ENCODE peak calls at places on chromosomes 4 and X, in ten cellular contexts. R, O, I, X, P, N, Q, K, E and A are unnamed samples. For H3K36me3, the result is how much of the 10 kb centered on the place peaks cover.

GRCh38 chrX:100720301-100720700 is 11.6 kb downstream of the SYTL4 start:
- DNase-seq in R (no peak), O (no peak), I (no peak), X (no peak), P (no peak), N (no peak), Q (no peak), K (no peak), E (no peak), A (peak)

GRCh38 chr4:8914461-8915171 is 43.0 kb upstream of the HMX1 start:
- DNase-seq in R (no peak), O (no peak), I (no peak), X (no peak), P (peak), N (no peak), Q (no peak), K (no peak), E (no peak), A (no peak)

GRCh38 chr4:8385611-8386010 is 54.9 kb downstream of the ACOX3 start:
- DNase-seq in R (no peak), O (peak), I (no peak), X (no peak), P (no peak), N (no peak), Q (no peak), K (no peak), E (no peak), A (no peak)

GRCh38 chr4:24042094-24042493 is 152.2 kb upstream of the PPARGC1A start:
- DNase-seq in R (no peak), O (no peak), I (no peak), X (no peak), P (no peak), N (no peak), Q (no peak), K (no peak), E (no peak), A (peak)

GRCh38 chr4:87843936-87844335 is 11.2 kb downstream of the MEPE start:
- DNase-seq in R (no peak), O (no peak), I (no peak), X (peak), P (peak), N (no peak), Q (no peak), K (no peak), E (peak), A (peak)

GRCh38 chr4:145218251-145218650 is 37.9 kb upstream of the OTUD4 start:
- DNase-seq in R (no peak), O (no peak), I (no peak), X (no peak), P (no peak), N (no peak), Q (no peak), K (no peak), E (no peak), A (no peak)

GRCh38 chr4:78129383-78130108 is 72.4 kb downstream of the FRAS1 start:
- DNase-seq in R (no peak), O (no peak), I (no peak), X (no peak), P (no peak), N (no peak), Q (no peak), K (no peak), E (no peak), A (no peak)

GRCh38 chr4:126954537-126955291 is 678.0 kb upstream of the INTU start:
- DNase-seq in R (no peak), O (no peak), I (no peak), X (no peak), P (no peak), N (no peak), Q (no peak), K (no peak), E (no peak), A (no peak)

GRCh38 chr4:13627185-13627605 is 330 bp downstream of the BOD1L1 start:
- DNase-seq in R (no peak), O (no peak), I (peak), X (no peak), P (no peak), N (no peak), Q (no peak), K (peak), E (no peak), A (no peak)

GRCh38 chr4:4379540-4380087 is 7.3 kb upstream of the NSG1 start:
- DNase-seq in R (no peak), O (no peak), I (no peak), X (no peak), P (no peak), N (no peak), Q (no peak), K (no peak), E (no peak), A (no peak)
- TF ChIP-seq CTCF in R (no peak), O (no peak), I (no peak), X (no peak), P (no peak), N (no peak), Q (no peak), K (no peak), E (no peak), A (no peak)

GRCh38 chrX:41152221-41152620 is 67.0 kb downstream of the USP9X start:
- DNase-seq in R (no peak), O (no peak), I (no peak), X (no peak), P (no peak), N (no peak), Q (no peak), K (no peak), E (no peak), A (no peak)
- H3K36me3 ChIP-seq in R (under half), O (half or more), I (half or more), X (half or more), P (under half), N (under half), Q (half or more), K (half or more), E (half or more), A (under half)

DNA sequence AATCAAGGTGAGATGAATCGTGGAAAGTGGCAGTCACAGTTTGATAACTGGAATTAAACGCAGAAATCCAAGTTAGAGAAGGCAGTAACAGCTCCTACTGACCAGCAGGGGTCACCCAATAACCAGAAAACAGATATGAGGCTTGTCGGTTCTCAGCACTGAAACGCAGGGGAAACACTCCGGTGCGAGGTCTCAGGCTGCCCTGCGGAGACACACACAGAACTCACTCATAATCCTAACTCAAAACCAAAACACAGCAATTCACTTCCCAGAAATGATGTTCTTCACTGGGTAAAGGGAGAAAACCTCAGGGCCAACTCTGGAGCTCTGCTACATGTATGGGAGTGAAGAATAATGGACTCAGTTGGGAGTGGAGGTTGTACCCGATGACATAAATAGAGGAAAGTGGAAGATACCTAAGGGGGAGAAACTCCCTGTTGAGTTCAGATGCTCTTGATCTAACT is 384.4 kb downstream of the RAPGEF2 start:
- DNase-seq in R (peak), O (no peak), I (no peak), X (peak), P (peak), N (no peak), Q (peak), K (no peak), E (peak), A (peak)
- TF ChIP-seq CTCF in R (peak), O (peak), I (peak), X (peak), P (peak), N (peak), Q (peak), K (peak), E (peak), A (peak)

GRCh38 chr4:184641022-184641421 is 8.2 kb downstream of the CASP3 start:
- DNase-seq in R (no peak), O (no peak), I (no peak), X (no peak), P (no peak), N (no peak), Q (no peak), K (no peak), E (no peak), A (no peak)
- H3K36me3 ChIP-seq in R (under half), O (half or more), I (under half), X (under half), P (under half), N (under half), Q (under half), K (under half), E (under half), A (under half)

DNA sequence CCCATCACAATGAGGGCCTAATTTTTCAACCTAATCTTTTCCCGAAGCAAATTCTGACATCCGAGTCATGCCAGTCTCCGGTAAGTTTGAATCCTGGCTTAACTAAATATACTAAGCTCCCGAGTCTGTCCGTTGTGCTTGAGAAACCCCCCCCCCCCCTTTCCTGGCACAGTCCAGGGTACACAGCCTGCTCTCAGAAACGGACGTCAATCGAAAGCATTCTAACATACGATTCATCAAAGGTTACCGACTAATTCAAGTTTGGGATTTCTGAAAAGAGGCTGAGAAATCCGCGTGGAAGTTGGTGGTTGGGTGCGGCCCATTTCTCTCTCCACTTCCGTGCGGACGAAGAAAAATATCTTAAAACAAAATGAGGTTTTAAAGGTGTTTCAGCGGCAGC is 616 bp downstream of the SDAD1 start:
- DNase-seq in R (no peak), O (no peak), I (no peak), X (no peak), P (no peak), N (no peak), Q (peak), K (no peak), E (no peak), A (peak)
- TF ChIP-seq CTCF in R (no peak), O (no peak), I (no peak), X (no peak), P (no peak), N (no peak), Q (no peak), K (no peak), E (no peak), A (no peak)

GRCh38 chr4:89334830-89335229 is 27.2 kb upstream of the GPRIN3 start:
- DNase-seq in R (no peak), O (no peak), I (no peak), X (no peak), P (no peak), N (no peak), Q (no peak), K (no peak), E (no peak), A (no peak)

GRCh38 chr4:89336818-89337395 is 29.3 kb upstream of the GPRIN3 start:
- DNase-seq in R (no peak), O (no peak), I (no peak), X (no peak), P (no peak), N (no peak), Q (no peak), K (no peak), E (no peak), A (no peak)

GRCh38 chr4:89334311-89334710 is 26.7 kb upstream of the GPRIN3 start:
- DNase-seq in R (no peak), O (no peak), I (no peak), X (no peak), P (no peak), N (no peak), Q (no peak), K (no peak), E (no peak), A (no peak)

GRCh38 chr4:89338206-89338605 is 30.6 kb upstream of the GPRIN3 start:
- DNase-seq in R (no peak), O (no peak), I (no peak), X (no peak), P (no peak), N (no peak), Q (no peak), K (no peak), E (no peak), A (no peak)

DNA sequence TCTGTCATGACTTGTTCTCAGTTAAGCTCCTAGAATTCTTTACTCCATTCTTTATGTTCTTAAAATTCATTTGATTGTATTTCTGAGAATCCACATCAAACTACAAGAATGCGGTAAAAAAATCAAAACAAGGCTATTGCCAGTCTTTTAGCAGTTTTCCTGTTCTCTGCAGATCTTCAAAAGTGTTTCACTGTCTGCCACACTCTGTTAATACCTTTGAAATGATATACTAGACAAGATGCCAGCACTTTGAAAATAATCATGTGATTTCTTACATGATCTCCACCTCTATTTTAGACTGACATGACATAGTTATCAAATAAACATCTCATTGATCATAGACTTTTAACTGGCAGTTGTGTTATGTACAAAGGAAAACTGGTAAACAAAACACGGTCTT is 30.1 kb upstream of the GPRIN3 start:
- DNase-seq in R (no peak), O (no peak), I (no peak), X (no peak), P (no peak), N (no peak), Q (no peak), K (no peak), E (no peak), A (no peak)
- H3K36me3 ChIP-seq in R (under half), O (under half), I (under half), X (under half), P (under half), N (under half), Q (under half), K (under half), E (under half), A (under half)

DNA sequence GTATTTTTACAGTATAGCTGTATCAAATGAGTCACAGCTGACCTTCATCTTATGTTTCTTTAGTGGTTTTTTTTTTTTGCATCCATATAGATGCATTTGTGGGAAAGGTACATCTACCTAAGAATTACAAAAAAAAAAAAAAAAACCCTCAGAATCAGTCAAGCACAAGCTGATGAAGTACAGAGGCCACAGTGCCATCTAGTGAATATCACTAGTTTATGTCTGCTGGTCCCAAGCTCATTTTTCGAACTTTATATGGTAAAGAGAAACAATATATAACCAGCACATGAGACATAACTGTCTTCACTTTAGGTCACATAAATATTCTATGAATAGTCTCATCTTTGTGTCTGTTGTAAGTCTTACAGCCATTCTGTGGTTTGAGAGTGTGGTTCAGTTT is 220.1 kb downstream of the DLG3 start:
- DNase-seq in R (no peak), O (no peak), I (no peak), X (peak), P (peak), N (no peak), Q (peak), K (no peak), E (peak), A (peak)
- TF ChIP-seq CTCF in R (no peak), O (peak), I (no peak), X (peak), P (peak), N (no peak), Q (peak), K (peak), E (peak), A (peak)